ENCODE peak calls at places on chromosomes 3 and 15, in five cellular contexts. W is heart left ventricle; H is CD4-positive, alpha-beta T cell; R is osteocyte; G is GM13976. V is an unnamed sample.

GRCh38 chr15:32677238-32677750 is 35.8 kb downstream of the SCG5 start:
- DNase-seq in H (no peak), W (no peak), R (no peak), G (no peak), V (no peak)

GRCh38 chr15:45637552-45638033 is 2.8 kb downstream of the SQOR start:
- DNase-seq in W (peak), G (peak), R (no peak), H (peak), V (no peak)

GRCh38 chr3:176147251-176147650 is 1050.0 kb downstream of the TBL1XR1 start:
- DNase-seq in W (no peak), R (no peak), H (no peak), G (no peak), V (no peak)

GRCh38 chr3:131072845-131073244 is 46.2 kb downstream of the NEK11 start:
- DNase-seq in G (no peak), W (no peak), H (no peak), R (no peak), V (no peak)

GRCh38 chr15:74350295-74351275 is 16.9 kb downstream of the CYP11A1 start:
- DNase-seq in W (no peak), G (no peak), H (no peak), R (no peak), V (no peak)

GRCh38 chr3:70702132-70702531 is 389.7 kb upstream of the MDFIC2 start:
- DNase-seq in R (no peak), G (no peak), W (no peak), H (no peak), V (no peak)

GRCh38 chr3:160460033-160460432 is 10.4 kb upstream of the TRIM59 start:
- DNase-seq in R (no peak), W (no peak), G (no peak), H (no peak), V (no peak)

GRCh38 chr3:30112904-30113484 is 493.4 kb upstream of the TGFBR2 start:
- DNase-seq in G (no peak), R (no peak), H (no peak), W (no peak), V (no peak)

DNA sequence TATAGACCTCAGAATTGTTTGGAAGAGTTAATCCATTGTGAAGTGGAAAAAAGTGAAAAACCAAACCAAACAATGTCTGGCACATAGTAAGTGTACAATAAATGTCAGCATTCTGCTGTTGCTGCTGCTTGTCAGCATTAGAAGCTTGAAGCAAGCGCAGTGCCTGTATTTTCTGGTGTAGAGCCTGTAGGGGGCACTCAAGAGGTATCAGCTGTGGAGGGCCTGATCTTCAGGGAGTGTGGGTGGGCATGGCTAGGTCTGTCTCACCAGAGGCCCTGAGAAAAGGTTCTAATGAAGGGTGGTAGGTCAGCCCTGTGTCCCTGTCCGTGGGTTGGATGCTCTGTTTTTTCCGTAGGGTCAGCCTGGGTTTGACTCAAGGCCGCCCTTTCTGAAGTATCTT is 3.6 kb downstream of the ADAMTSL3 start:
- DNase-seq in R (no peak), W (no peak), H (no peak), G (no peak), V (no peak)
- TF ChIP-seq CTCF in R (no peak), W (peak), H (no peak), G (no peak), V (no peak)

DNA sequence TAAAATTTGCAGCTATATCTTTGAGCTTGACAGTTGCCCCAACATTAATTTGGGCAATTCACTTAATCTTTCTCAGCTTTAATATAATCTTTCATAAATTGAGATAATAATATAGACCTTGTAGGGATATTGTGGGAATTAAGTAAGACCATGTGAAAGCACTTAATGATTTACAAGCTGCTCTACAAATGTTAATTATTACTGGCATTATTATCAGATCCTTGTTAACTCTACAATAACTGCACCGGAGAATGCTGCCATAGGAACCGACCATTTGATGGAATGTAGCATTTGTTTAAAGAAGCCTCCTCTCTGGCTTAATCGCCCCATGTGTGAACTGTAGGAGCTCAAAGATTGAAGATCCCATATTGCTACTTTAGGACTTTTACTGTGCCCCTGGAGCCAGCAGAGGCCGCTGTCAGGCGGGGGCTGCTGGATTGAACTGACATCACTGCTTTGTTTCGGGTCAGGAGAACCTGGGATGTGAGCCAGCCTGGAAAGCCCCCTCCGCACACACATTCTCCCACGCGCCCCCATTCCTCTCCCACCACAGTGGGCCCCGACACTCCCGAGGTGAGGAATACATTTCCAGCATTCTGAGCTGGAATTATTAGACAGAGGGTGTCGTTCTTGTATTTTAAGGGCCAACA is 154.2 kb upstream of the TNIK start:
- DNase-seq in R (no peak), W (peak), G (peak), H (no peak), V (no peak)
- TF ChIP-seq CTCF in R (peak), W (peak), G (peak), H (no peak), V (no peak)

GRCh38 chr3:21020681-21021080 is 730.3 kb downstream of the ZNF385D start:
- DNase-seq in R (no peak), G (no peak), W (no peak), H (no peak), V (no peak)

GRCh38 chr3:21020043-21020442 is 731.0 kb downstream of the ZNF385D start:
- DNase-seq in R (no peak), G (no peak), H (no peak), W (no peak), V (no peak)

GRCh38 chr3:21013566-21013965 is 737.4 kb downstream of the ZNF385D start:
- DNase-seq in H (no peak), W (no peak), R (no peak), G (no peak), V (no peak)

DNA sequence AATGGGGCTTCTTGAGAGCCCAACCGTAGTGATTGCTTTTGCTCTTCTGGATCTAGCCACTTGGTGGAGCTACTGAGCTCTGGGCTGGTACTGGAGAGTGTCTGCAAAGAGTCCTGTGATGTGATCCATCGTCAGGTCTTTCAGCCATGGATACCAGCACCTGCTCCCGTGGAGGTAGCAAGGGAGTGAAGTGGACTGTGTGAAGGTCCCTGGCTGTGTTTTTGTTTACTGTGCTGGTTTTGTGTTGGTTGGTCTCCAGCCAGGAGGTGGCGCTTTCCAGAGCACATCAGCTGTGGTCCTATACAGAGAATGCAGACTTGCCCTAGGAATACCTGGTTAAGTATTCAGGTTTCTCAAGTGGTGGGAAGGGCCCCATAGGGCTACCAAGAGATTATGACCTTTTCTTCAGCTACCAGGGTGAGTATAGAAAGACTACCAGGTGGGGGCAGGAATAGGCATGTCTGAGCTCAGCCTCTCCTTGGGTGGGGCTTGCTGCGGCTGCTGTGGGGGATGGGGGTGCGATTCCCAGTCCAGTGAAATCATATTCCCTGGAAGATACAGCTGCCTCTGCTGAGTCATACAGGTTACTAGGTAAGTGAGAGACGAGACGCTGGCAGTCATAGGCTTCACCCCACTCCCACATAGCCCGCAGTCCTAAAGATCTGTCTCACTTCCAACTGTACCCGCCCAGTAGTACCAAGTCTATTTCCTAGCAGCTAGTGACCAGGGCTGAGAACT is 733.7 kb downstream of the ZNF385D start:
- DNase-seq in W (no peak), R (no peak), H (no peak), G (no peak), V (no peak)
- TF ChIP-seq CTCF in W (no peak), R (peak), H (no peak), G (peak), V (no peak)

DNA sequence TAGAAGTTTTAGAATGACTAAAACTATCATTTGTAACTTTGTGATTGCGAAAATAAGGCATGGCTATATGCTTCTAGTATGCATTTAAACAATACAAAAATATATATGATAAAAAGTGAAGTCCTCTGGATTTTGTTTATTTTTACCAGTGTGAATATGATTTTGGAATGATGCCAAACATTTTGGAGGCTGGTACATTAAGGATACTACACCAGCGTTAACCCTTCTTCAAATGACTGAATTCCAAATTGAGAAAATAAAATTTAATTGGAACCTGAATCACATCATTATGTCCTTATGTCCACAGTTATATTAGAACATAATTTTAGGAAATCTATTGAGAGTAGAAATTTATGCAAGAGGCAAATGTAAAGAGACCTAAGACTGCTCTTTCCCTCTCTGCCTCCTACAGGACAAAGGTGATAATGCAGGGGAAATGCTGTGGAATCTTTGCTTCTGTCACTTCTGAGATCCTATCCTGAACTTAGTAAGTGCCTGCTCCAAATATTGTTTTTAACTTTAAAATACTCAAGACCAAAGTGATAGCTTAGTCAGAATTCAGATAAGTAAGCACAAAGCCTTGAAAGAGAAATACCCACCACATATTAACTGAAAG is 121.1 kb upstream of the NANOGP8 start:
- DNase-seq in G (peak), H (no peak), W (no peak), R (no peak), V (no peak)
- TF ChIP-seq CTCF in G (no peak), H (no peak), W (no peak), R (peak), V (no peak)

DNA sequence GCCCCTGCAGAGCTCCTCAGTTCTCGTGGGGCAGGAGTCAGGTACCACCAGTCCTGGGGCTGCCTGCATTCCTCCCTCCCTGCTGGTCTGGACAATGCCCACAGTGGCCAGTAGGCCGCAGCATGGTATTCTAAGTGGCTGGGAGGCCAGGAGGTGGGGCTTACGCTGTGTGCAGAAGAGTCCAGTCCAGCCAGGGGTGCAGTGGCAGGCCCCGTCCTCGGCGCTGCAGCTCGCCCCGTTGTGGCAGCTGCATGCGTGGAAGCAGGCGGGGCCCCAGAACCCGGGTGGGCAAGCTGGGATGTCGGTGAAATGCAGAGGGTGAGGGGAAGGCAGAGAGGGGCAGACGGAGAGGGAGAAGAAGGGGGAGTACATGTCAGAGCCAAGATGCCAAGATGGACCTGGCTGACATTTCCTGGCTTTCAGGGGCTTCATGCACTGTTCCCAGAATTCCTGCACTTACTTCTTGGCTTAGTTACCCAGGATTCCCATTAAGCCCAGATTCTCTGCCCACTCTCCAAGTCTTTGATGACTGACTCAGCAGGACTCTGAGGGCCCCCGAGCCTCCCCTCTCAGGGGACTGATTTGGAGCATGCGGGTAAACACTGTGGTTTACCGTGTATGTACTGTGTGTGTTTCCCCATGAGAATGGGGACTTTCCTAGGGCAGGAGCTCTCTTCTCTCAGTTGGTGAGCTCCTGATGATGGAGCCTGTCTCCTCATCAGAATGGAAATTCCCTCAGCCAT is 47.5 kb downstream of the RAB11A start:
- DNase-seq in R (no peak), G (peak), W (no peak), H (no peak), V (peak)
- TF ChIP-seq CTCF in R (peak), G (peak), W (peak), H (no peak), V (no peak)

DNA sequence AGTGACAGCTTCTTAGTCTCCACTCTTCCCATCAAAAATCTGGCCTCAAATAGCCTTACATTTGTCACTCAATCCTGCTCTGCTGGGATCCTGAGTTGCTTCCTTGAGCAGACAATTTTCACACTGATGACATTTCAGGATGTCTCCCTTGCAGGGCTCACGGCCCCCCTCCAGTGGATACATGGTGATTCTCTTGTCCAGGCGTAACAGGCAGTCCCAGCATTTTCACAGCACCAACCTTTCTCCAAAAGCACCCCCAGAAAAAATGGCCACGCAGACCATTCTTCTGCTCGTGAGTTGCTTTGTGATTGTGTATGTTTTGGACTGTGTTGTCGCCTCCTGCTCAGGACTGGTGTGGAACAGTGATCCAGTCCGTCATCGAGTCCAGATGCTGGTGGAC is 47.4 kb upstream of the WNT7A start:
- DNase-seq in G (no peak), H (no peak), W (no peak), R (no peak), V (no peak)
- TF ChIP-seq CTCF in G (no peak), H (no peak), W (no peak), R (no peak), V (no peak)

DNA sequence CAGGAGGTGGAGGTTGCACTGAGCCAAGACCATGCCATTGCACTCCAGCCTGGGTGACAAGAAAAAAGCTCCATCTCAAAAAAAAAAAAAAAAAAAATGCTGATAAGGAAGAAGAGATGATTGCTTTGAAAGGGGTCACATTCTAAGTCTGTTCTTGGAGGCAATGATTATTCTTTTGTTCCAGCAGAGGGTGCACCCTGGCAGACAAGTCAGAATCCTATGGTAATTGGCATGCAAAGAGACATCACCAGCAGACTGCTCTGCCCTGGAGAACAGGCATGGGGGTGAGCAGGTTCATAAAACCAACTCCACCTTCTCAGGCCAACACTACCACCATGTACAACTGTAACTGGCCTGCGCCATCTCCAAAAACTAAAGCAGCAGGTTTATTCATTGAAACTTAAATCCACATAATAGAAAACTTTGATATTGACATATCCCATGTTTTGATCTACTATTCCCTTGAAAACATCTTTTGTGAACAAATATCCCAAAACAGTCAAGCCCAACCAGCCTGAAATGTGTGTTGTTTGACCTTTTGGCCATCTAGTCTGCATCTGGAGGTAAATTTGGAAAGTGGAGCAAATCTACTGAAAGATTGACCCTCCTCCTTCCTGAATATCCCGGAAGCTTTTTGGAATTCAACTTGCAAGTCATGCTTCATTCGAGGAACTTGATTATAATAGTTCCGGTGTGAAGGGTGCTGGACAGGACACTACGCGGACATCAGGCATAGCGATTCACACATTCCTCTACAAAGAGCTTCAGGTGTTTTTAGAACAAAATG is 100.3 kb downstream of the MECOM start:
- DNase-seq in H (no peak), G (no peak), W (no peak), R (no peak), V (no peak)
- TF ChIP-seq CTCF in H (no peak), G (no peak), W (no peak), R (peak), V (no peak)

GRCh38 chr15:77634266-77634962 is 1.7 kb upstream of the LINGO1 start:
- DNase-seq in W (peak), G (peak), H (peak), R (no peak), V (peak)
- TF ChIP-seq CTCF in W (peak), G (peak), H (no peak), R (peak), V (no peak)

DNA sequence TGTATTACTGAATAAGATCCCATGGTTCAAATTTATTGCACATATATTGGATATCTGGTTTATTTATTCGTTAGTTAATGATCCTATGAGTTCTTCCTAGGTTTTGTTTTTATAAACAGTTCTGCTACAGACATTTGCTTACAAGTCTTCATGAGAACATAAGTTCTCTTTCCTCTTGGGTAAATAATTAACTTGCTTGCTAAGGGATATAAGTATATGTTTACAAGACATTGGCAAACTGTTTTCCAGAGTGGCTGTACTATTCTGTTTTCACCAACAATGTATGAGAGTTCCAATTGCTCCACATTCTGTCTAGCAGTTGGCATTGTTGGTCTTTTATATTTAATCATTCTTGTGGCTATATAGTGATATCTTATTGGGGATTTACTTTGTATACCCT is 341.8 kb upstream of the GBE1 start:
- DNase-seq in R (no peak), W (no peak), G (no peak), H (no peak), V (no peak)
- TF ChIP-seq CTCF in R (no peak), W (no peak), G (no peak), H (no peak), V (no peak)

V was measured in activated B cell treated with CpG ODN at 0.5 μM for 24 hours.